ENCODE peak calls at places on chromosomes 5 and 9, in four cellular contexts. One of them, this sample, is unnamed.

GRCh38 chr9:136664000-136664798 is 1.5 kb downstream of the EGFL7 start:
- DNase-seq in iPS-NIHi11: no peak
- DNase-seq in SW480: no peak
- DNase-seq in NCI-H524: no peak
- DNase-seq in this sample: no peak

GRCh38 chr9:109806506-109807115 is 26.6 kb downstream of the PALM2AKAP2 start:
- DNase-seq in NCI-H524: no peak
- DNase-seq in SW480: no peak
- DNase-seq in iPS-NIHi11: no peak
- DNase-seq in this sample: no peak

GRCh38 chr5:154312571-154312970 is 122.0 kb downstream of the GALNT10 start:
- DNase-seq in NCI-H524: no peak
- DNase-seq in SW480: no peak
- DNase-seq in iPS-NIHi11: no peak
- DNase-seq in this sample: no peak

GRCh38 chr5:177539411-177539810 is 15.0 kb downstream of the FAM193B start:
- DNase-seq in NCI-H524: no peak
- DNase-seq in SW480: no peak
- DNase-seq in iPS-NIHi11: no peak
- DNase-seq in this sample: no peak

GRCh38 chr5:150058480-150059126 is 27.8 kb downstream of the CSF1R start:
- DNase-seq in SW480: peak
- DNase-seq in NCI-H524: no peak
- DNase-seq in iPS-NIHi11: no peak
- DNase-seq in this sample: no peak

GRCh38 chr5:180067986-180068385 is 3.6 kb downstream of the RNF130 start:
- DNase-seq in iPS-NIHi11: no peak
- DNase-seq in NCI-H524: no peak
- DNase-seq in SW480: no peak
- DNase-seq in this sample: no peak

GRCh38 chr9:19629506-19629905 is 159.3 kb downstream of the SLC24A2 start:
- DNase-seq in SW480: no peak
- DNase-seq in NCI-H524: peak
- DNase-seq in iPS-NIHi11: peak
- DNase-seq in this sample: peak

GRCh38 chr5:127192150-127192549 is 98.4 kb upstream of the MEGF10 start:
- DNase-seq in NCI-H524: no peak
- DNase-seq in SW480: no peak
- DNase-seq in iPS-NIHi11: no peak
- DNase-seq in this sample: no peak

GRCh38 chr9:125985142-125985997 is 238.2 kb downstream of the PBX3 start:
- DNase-seq in SW480: no peak
- DNase-seq in iPS-NIHi11: no peak
- DNase-seq in NCI-H524: no peak
- DNase-seq in this sample: no peak